ENCODE peak calls at places on chromosomes 16 and 17, in four cellular contexts. Z is K562, E is HCT116, H is HepG2. P is an unnamed sample.

GRCh38 chr16:71499775-71500364 is 10.7 kb upstream of the ZNF19 start:
- DNase-seq in E (peak; percentile 57), H (peak; percentile 68), Z (peak; percentile 56), P (peak; percentile 56)

GRCh38 chr16:64657316-64658011 is 464.4 kb downstream of the CDH11 start:
- DNase-seq in H (no peak), E (no peak), Z (no peak), P (no peak)

GRCh38 chr16:12572316-12572985 is 231.2 kb downstream of the CPPED1 start:
- DNase-seq in Z (no peak), E (no peak), H (no peak), P (no peak)

GRCh38 chr16:85152414-85153030 is 40.2 kb upstream of the CIBAR2 start:
- DNase-seq in E (no peak), Z (no peak), H (no peak), P (no peak)

GRCh38 chr17:64209356-64209941 is 53.6 kb downstream of the TEX2 start:
- DNase-seq in Z (no peak), H (no peak), E (no peak), P (no peak)

GRCh38 chr17:42553866-42554249 is 1.1 kb downstream of the HSD17B1 start:
- DNase-seq in H (no peak), E (no peak), Z (no peak), P (no peak)

GRCh38 chr16:56401482-56401881 is 23.9 kb downstream of the AMFR start:
- DNase-seq in H (peak; percentile 42), Z (peak; percentile 29), E (peak; percentile 12), P (no peak)

GRCh38 chr16:26765087-26765486 is 301.6 kb upstream of the C16orf82 start:
- DNase-seq in E (no peak), H (peak; percentile 13), Z (peak; percentile 51), P (no peak)

GRCh38 chr17:48989100-48989499 is 8.1 kb upstream of the IGF2BP1 start:
- DNase-seq in Z (no peak), H (no peak), E (no peak), P (no peak)

GRCh38 chr17:45838751-45839150 is 5.9 kb upstream of the SPPL2C start:
- DNase-seq in Z (no peak), E (no peak), H (no peak), P (no peak)

GRCh38 chr16:78684040-78684611 is 584.7 kb downstream of the WWOX start:
- DNase-seq in Z (no peak), E (no peak), H (peak; percentile 51), P (no peak)

GRCh38 chr16:81568749-81569087 is 124.1 kb downstream of the CMIP start:
- DNase-seq in E (no peak), H (no peak), Z (no peak), P (no peak)

DNA sequence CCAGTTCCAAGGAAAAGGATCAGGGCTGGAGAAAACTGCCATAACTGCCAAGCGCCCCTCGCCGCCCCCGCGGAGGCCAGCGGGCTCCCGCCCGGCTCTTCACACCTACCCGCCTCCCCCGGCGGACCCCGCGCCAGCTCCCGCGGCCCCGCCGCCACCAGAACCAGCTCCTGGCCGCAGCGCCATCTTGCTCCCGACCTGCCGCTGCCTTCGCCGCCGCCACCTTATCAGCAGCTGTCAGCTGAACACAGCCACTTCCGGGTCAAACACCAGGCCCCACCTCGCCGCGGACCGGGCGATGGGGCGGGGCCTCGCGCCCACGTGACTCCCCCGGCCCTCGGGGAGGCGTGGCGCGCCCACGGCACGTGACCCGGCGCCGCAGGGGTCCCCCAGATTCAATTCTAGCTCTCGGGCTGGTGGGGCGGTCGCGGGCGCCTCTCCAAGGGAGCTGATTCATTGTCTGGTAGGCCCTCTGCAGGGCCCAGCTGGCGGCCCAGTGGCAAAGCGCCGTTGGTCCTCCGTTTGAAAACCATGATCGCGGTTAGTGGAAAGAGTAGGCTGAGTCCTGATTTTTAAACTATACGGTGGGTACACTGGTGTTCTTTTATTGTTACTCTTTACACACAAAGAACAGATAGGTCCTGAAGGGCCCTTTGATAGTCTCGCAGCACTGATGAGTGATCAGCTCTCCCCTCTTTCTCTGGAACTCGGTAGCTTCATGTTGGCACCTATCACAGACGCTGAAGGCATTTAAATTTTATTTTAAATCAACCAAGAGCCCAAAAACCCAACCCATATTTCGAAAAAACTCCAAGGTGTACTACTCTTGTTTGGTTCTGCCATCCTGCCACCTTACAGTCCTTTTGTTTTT is at the start of gene SYNRG:
- DNase-seq in H (peak; percentile 92), Z (peak; percentile 99), E (peak; percentile 86), P (no peak)
- TF ChIP-seq REST in H (no peak), Z (no peak), E (no peak), P (no peak)

GRCh38 chr17:6668727-6669425 is 17.3 kb downstream of the C17orf100 start:
- DNase-seq in H (peak; percentile 65), Z (no peak), E (no peak), P (no peak)

GRCh38 chr17:6667516-6667915 is 16.0 kb downstream of the C17orf100 start:
- DNase-seq in H (no peak), E (no peak), Z (no peak), P (no peak)

GRCh38 chr17:6666557-6666956 is 15.0 kb downstream of the C17orf100 start:
- DNase-seq in E (no peak), Z (no peak), H (no peak), P (no peak)

GRCh38 chr17:6668219-6668618 is 16.7 kb downstream of the C17orf100 start:
- DNase-seq in H (no peak), Z (no peak), E (no peak), P (no peak)

DNA sequence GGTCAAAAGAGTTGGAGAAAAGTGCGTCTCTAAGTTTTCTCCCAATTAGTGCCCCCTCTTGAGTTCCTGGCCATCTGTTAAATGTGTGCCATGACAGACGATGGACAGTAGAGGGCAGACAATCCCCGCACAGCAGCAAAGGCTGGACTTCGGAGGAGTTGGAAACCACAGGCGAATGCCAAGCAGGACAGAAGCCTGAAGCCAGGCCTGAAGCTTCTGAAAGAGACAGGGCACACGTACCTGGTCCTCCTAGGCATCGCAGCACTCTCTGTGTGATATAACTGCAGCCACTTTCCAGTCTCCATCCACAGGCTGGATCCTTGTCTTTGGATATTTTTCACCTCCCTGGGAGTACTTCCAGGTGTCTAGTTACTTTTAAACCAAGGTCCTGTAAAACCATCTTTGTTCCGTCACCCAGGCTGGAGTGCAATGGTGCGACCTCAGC is 14.5 kb downstream of the C17orf100 start:
- DNase-seq in E (peak; percentile 81), H (peak; percentile 78), Z (peak; percentile 54), P (no peak)
- TF ChIP-seq TCF7L2 in E (no peak), H (no peak), Z (no peak), P (no peak)

DNA sequence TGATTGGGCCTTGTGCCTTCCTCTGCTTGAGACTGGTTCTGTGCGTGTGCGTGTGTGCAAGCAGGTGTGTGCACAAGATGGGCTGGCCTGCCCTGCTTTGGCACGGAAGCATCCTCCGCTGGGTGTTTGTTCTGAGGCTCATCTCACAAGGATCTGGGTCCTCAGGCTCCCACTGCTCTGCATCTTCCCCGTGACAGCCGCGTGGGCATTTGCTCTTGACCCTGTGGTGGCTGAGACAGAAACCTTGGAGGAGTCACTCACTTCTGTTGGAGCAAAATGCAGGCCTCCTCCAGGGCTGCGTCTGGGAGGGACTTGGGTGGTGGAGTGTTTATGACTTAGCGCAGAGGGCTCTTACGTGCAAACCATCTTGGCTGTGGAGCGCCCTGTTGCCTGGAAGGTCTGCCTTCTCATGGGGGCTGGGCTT is 119.2 kb downstream of the RPTOR start:
- DNase-seq in E (no peak), Z (no peak), H (no peak), P (no peak)
- H3K27me3 ChIP-seq in E (no peaks in the 10 kb centered on the region), Z (no peaks in the 10 kb centered on the region), H (no peaks in the 10 kb centered on the region), P (no peaks in the 10 kb centered on the region)

GRCh38 chr16:3766177-3766576 is 48.9 kb upstream of the TRAP1 start:
- DNase-seq in Z (peak; percentile 51), H (no peak), E (no peak), P (no peak)
- TF ChIP-seq REST in Z (no peak), H (no peak), E (no peak), P (no peak)